ENCODE peak calls at places on chromosomes 11 and 22, in seven cellular contexts. R, X, A, N, E, T and B are unnamed samples.

GRCh38 chr11:31690041-31690440 is 121.1 kb downstream of the PAX6 start:
- DNase-seq in R (peak; percentile 35), X (no peak), A (no peak), N (no peak), E (no peak), T (no peak), B (no peak)

GRCh38 chr11:71302911-71303310 is 50.5 kb upstream of the SHANK2 start:
- DNase-seq in R (no peak), X (peak; percentile 36), A (no peak), N (peak; percentile 22), E (no peak), T (no peak), B (no peak)

GRCh38 chr11:45219411-45219810 is 66.7 kb downstream of the SYT13 start:
- DNase-seq in R (no peak), X (no peak), A (no peak), N (no peak), E (no peak), T (no peak), B (no peak)

GRCh38 chr22:29269731-29270474 is 1.8 kb downstream of the EWSR1 start:
- DNase-seq in R (peak; percentile 37), X (peak; percentile 54), A (no peak), N (no peak), E (no peak), T (peak; percentile 30), B (no peak)

GRCh38 chr11:59901306-59901705 is 22.7 kb downstream of the OOSP3 start:
- DNase-seq in R (peak; percentile 2), X (no peak), A (no peak), N (no peak), E (no peak), T (peak; percentile 22), B (no peak)

GRCh38 chr22:24413271-24413670 is 14.1 kb upstream of the ADORA2A start:
- DNase-seq in R (no peak), X (no peak), A (no peak), N (no peak), E (peak; percentile 10), T (no peak), B (no peak)

GRCh38 chr11:57485217-57486007 is 25.1 kb downstream of the RTN4RL2 start:
- DNase-seq in R (no peak), X (no peak), A (no peak), N (no peak), E (no peak), T (no peak), B (no peak)

GRCh38 chr11:125464671-125465070 is 31.4 kb downstream of the FEZ1 start:
- DNase-seq in R (no peak), X (no peak), A (no peak), N (no peak), E (no peak), T (no peak), B (no peak)

GRCh38 chr22:26800858-26801257 is 143.5 kb downstream of the MIAT start:
- DNase-seq in R (peak; percentile 34), X (peak; percentile 73), A (no peak), N (no peak), E (no peak), T (no peak), B (no peak)

GRCh38 chr22:20479612-20480196 is 15.9 kb downstream of the KLHL22 start:
- DNase-seq in R (no peak), X (no peak), A (no peak), N (no peak), E (no peak), T (no peak), B (no peak)

GRCh38 chr22:20472629-20473442 is 22.8 kb downstream of the KLHL22 start:
- DNase-seq in R (no peak), X (no peak), A (no peak), N (no peak), E (peak; percentile 1), T (no peak), B (no peak)

GRCh38 chr22:20469110-20469855 is 26.3 kb downstream of the KLHL22 start:
- DNase-seq in R (no peak), X (no peak), A (no peak), N (no peak), E (peak; percentile 30), T (no peak), B (no peak)

GRCh38 chr22:20471126-20471833 is 24.3 kb downstream of the KLHL22 start:
- DNase-seq in R (no peak), X (no peak), A (no peak), N (no peak), E (peak; percentile 48), T (no peak), B (no peak)

DNA sequence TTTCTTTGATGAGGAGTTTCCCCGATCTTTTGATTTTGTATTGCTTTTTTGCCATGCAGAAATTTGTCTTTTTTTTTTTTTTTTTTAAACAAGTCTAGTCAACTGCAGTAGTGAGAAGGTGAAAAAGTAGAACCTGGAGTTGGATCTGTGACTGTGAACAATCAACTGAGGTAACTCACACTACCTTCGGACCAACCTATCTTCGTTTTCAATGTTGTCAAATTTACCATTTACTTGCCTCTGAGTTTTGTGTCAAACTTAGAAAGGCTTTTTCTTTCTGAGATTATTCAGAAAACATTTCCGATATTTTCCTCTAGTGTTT is 20.5 kb downstream of the KLHL22 start:
- DNase-seq in R (no peak), X (no peak), A (no peak), N (no peak), E (no peak), T (no peak), B (no peak)
- H3K4me3 ChIP-seq in R (no peak overlapping the region), X (no peak overlapping the region), A (no peak overlapping the region), N (no peak overlapping the region), E (no peak overlapping the region), T (no peak overlapping the region), B (no peak overlapping the region)

DNA sequence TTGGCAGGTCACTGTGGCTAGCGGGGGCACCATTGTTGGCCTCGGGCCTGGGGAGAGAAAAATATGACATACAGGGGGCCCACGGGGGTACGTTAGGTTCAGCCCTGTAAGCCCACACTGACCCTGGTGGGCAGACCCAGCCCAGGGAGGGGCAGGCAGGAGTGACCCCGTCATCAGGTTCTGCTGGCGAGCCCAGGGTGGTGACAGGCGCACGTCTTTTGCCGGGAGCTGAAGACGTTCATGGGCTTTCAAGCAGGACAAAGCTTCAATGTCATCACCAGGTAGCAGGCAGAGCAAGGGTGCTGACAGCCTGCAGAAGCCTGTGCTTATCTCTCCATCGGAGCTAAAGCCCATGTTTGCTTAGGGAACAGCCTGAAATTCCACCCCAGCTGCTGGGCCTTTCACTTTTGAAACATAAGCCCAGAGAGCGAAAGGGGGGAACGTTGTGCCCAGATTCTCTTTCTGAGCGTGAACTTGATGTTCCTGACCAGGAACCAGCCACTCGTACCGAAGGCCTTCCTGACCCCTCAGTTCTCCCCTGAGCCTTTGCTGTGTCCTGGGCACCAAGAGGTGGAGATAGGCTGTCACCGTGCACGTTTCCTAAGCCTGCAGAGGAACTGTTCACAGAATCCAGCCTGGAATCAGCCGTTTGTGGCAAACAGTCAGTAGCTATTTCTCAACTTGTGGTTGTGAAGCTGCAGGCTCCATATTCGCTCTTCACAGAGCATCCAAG is 74.0 kb upstream of the ATXN10 start:
- DNase-seq in R (no peak), X (no peak), A (no peak), N (no peak), E (peak; percentile 30), T (no peak), B (no peak)
- H3K4me1 ChIP-seq in R (peaks cover 27% of the 10 kb centered on the region), X (peaks cover 4% of the 10 kb centered on the region), A (no peaks in the 10 kb centered on the region), N (no peaks in the 10 kb centered on the region), E (no peaks in the 10 kb centered on the region), T (no peaks in the 10 kb centered on the region), B (peaks cover 3% of the 10 kb centered on the region)

DNA sequence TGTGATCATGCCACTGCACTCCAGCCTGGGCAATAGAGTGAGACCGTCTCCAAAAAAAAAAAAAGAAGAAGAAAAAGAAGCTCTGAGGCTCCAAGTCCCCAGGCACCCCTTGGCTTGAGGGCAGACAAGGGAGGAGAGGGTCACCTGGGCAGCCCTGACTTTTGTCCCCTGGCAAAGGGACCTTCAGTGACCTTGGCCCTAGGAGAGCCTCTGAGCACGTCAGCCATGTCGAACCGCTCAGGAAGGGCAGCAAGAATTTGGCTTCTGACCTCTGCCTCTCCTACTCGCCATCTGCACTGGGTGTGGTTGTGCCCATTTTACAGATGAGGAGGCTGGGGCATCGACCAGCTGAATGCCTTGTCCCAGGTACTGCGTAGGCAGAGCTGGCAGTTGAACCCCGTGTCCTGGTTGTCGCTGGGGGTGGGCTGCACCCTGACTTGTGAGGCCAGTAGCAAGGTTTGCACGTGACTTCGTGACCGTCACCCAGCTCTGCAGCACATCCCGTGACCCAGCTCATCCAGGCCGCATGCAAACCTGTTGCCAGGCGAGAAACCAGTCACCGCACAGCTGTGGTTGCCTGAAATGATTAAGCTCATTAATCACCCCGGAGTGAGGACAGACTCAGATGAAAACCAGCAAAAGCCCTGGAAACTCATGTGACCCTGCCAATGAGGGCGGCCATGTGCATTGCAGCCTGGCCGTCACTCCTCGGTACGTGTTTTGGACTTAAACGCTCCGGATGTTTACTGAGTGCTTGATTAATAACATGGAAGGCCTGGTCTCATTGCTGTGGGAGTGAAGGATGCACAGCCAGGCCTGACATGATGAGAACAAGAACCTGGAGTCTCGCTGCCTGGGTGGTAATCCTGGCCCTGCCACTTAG is 47.7 kb upstream of the PPP6R3 start:
- DNase-seq in R (no peak), X (no peak), A (no peak), N (peak; percentile 54), E (peak; percentile 84), T (no peak), B (no peak)
- H3K27me3 ChIP-seq in R (no peaks in the 10 kb centered on the region), X (no peaks in the 10 kb centered on the region), A (no peaks in the 10 kb centered on the region), N (no peaks in the 10 kb centered on the region), E (no peaks in the 10 kb centered on the region), T (no peaks in the 10 kb centered on the region), B (no peaks in the 10 kb centered on the region)

GRCh38 chr11:128522943-128523518 is 64.3 kb downstream of the ETS1 start:
- DNase-seq in R (no peak), X (no peak), A (no peak), N (no peak), E (no peak), T (no peak), B (no peak)

GRCh38 chr11:128523616-128524015 is 63.7 kb downstream of the ETS1 start:
- DNase-seq in R (peak; percentile 65), X (no peak), A (no peak), N (no peak), E (no peak), T (no peak), B (no peak)

GRCh38 chr11:128527046-128527445 is 60.3 kb downstream of the ETS1 start:
- DNase-seq in R (no peak), X (no peak), A (no peak), N (no peak), E (no peak), T (no peak), B (no peak)

GRCh38 chr11:128524172-128524571 is 63.2 kb downstream of the ETS1 start:
- DNase-seq in R (no peak), X (no peak), A (no peak), N (no peak), E (no peak), T (no peak), B (no peak)

DNA sequence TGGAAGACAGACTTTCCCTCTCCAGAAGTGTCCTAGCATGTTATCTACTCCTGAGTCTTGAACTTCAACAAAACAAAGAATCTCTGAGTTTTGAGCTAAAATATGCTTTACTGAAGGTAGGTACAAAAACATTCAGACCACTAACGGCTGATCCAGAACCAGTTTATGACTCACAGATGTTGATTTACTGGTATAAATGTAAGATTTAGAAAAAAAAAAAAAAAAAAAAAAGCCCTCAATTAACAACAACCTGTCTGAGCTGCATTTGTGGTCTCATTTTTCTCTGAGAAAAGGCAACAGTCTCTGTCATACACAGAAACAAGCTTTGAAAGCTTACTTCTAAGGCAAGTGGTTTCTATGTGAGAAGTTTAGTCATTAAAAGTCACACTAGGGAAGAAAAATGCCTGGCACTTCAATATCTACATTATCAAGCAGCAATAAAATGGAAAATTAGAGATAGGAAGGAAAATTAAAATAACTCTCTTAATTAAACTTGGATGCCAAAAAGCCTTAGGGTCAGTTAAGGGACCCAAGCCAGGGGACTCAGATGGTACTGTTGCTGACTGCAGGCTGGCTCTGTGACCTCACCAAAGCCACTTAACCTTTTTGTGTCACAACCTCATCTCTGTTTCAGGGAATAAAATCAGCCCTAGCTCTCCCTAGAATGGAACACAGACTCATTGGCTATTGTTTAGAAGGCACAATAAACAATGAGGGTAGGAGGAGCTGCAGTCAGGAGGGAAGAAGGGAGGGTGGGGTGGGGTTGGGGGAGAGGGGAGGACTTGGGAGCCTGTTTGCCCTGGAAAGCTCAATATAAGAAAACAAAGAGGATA is 61.7 kb downstream of the ETS1 start:
- DNase-seq in R (no peak), X (peak; percentile 86), A (no peak), N (no peak), E (no peak), T (no peak), B (no peak)
- H3K4me3 ChIP-seq in R (no peak overlapping the region), X (no peak overlapping the region), A (no peak overlapping the region), N (no peak overlapping the region), E (no peak overlapping the region), T (no peak overlapping the region), B (no peak overlapping the region)